ENCODE peak calls at places on chromosomes 2 and 18, in five cellular contexts. K is aorta, X is GM12891, L is iris pigment epithelial cell, C is activated T-cell treated with anti-CD3 and anti-CD28 coated beads for 1 hour. W is an unnamed sample.

GRCh38 chr2:6392966-6393365 is 472.7 kb downstream of the CMPK2 start:
- DNase-seq in K (no peak), X (no peak), L (no peak), C (no peak), W (no peak)

GRCh38 chr2:227849906-227850305 is 21.5 kb upstream of the DAW1 start:
- DNase-seq in K (no peak), X (no peak), L (peak; percentile 39), C (no peak), W (no peak)

GRCh38 chr18:46696702-46697101 is 39.7 kb upstream of the LOXHD1 start:
- DNase-seq in K (no peak), X (no peak), L (no peak), C (no peak), W (no peak)

GRCh38 chr2:207135801-207136457 is 29.8 kb downstream of the KLF7 start:
- DNase-seq in K (no peak), X (no peak), L (no peak), C (no peak), W (no peak)

GRCh38 chr2:25380586-25381360 is 39.0 kb upstream of the DNMT3A start:
- DNase-seq in K (no peak), X (no peak), L (peak; percentile 11), C (no peak), W (no peak)

GRCh38 chr2:238883315-238884004 is 35.6 kb downstream of the TWIST2 start:
- DNase-seq in K (no peak), X (no peak), L (no peak), C (no peak), W (no peak)

GRCh38 chr2:101330253-101330921 is 21.9 kb upstream of the RNF149 start:
- DNase-seq in K (peak; percentile 79), X (no peak), L (no peak), C (no peak), W (peak; percentile 39)

GRCh38 chr2:27752551-27753237 is 18.8 kb upstream of the MRPL33 start:
- DNase-seq in K (no peak), X (no peak), L (no peak), C (no peak), W (no peak)